ENCODE peak calls at places on chromosome 1, in four cellular contexts. D is tibial artery, Z is cardiac muscle cell, T is heart right ventricle. B is an unnamed sample.

GRCh38 chr1:34547043-34547674 is 207.7 kb upstream of the GJB5 start:
- DNase-seq in D (no peak), Z (peak; percentile 3), T (no peak), B (no peak)

GRCh38 chr1:218345673-218346390 is 696 bp downstream of the TGFB2 start:
- DNase-seq in T (peak; percentile 53), Z (peak; percentile 82), D (peak; percentile 85), B (no peak)

GRCh38 chr1:220544901-220545303 is 17.0 kb downstream of the MARK1 start:
- DNase-seq in D (no peak), T (no peak), Z (peak; percentile 11), B (no peak)

GRCh38 chr1:7680791-7681165 is 90.3 kb upstream of the VAMP3 start:
- DNase-seq in T (no peak), D (no peak), Z (no peak), B (no peak)

GRCh38 chr1:192066202-192066601 is 92.1 kb upstream of the RGS18 start:
- DNase-seq in T (no peak), Z (no peak), D (no peak), B (no peak)

GRCh38 chr1:92881391-92881790 is 49.6 kb downstream of the RPL5 start:
- DNase-seq in T (no peak), Z (no peak), D (no peak), B (no peak)

GRCh38 chr1:179141592-179142244 is 59.8 kb downstream of the TOR3A start:
- DNase-seq in D (no peak), Z (no peak), T (no peak), B (no peak)

GRCh38 chr1:41833519-41834000 is 85.2 kb downstream of the HIVEP3 start:
- DNase-seq in D (peak; percentile 11), T (no peak), Z (no peak), B (no peak)

GRCh38 chr1:115641762-115642167 is at the start of gene VANGL1:
- DNase-seq in T (peak; percentile 65), D (peak; percentile 84), Z (peak; percentile 70), B (peak; percentile 56)

GRCh38 chr1:115644109-115644508 is 2.3 kb downstream of the VANGL1 start:
- DNase-seq in Z (no peak), T (no peak), D (no peak), B (no peak)

GRCh38 chr1:115643636-115644035 is 1.9 kb downstream of the VANGL1 start:
- DNase-seq in D (no peak), Z (no peak), T (no peak), B (no peak)

GRCh38 chr1:115643219-115643618 is 1.4 kb downstream of the VANGL1 start:
- DNase-seq in D (no peak), Z (no peak), T (no peak), B (no peak)

GRCh38 chr1:115642168-115643072 is 650 bp downstream of the VANGL1 start:
- DNase-seq in Z (peak; percentile 75), D (peak; percentile 68), T (peak; percentile 38), B (peak; percentile 17)
- TF ChIP-seq CTCF in Z (peak; percentile 6), D (peak; percentile 5), T (no peak), B (no peak)

GRCh38 chr1:109466100-109466439 is 276 bp upstream of the SYPL2 start:
- DNase-seq in Z (no peak), T (no peak), D (no peak), B (no peak)
- H3K4me3 ChIP-seq in Z (peak overlapping the region; percentile 72), T (peak overlapping the region; percentile 72), D (peak overlapping the region; percentile 76), B (peak overlapping the region; percentile 50)

GRCh38 chr1:152018537-152018936 is 18.3 kb downstream of the S100A11 start:
- DNase-seq in D (no peak), Z (peak; percentile 46), T (no peak), B (no peak)

GRCh38 chr1:152015766-152016165 is 21.0 kb downstream of the S100A11 start:
- DNase-seq in T (no peak), D (no peak), Z (no peak), B (no peak)

GRCh38 chr1:152014943-152015342 is 21.3 kb upstream of the S100A10 start:
- DNase-seq in T (no peak), D (no peak), Z (no peak), B (no peak)

GRCh38 chr1:152009691-152010090 is 16.0 kb upstream of the S100A10 start:
- DNase-seq in Z (no peak), D (no peak), T (no peak), B (no peak)

GRCh38 chr1:152013664-152014237 is 20.1 kb upstream of the S100A10 start:
- DNase-seq in T (no peak), Z (peak; percentile 53), D (no peak), B (no peak)
- TF ChIP-seq CTCF in T (peak; percentile 49), Z (peak; percentile 83), D (peak; percentile 19), B (peak; percentile 48)

DNA sequence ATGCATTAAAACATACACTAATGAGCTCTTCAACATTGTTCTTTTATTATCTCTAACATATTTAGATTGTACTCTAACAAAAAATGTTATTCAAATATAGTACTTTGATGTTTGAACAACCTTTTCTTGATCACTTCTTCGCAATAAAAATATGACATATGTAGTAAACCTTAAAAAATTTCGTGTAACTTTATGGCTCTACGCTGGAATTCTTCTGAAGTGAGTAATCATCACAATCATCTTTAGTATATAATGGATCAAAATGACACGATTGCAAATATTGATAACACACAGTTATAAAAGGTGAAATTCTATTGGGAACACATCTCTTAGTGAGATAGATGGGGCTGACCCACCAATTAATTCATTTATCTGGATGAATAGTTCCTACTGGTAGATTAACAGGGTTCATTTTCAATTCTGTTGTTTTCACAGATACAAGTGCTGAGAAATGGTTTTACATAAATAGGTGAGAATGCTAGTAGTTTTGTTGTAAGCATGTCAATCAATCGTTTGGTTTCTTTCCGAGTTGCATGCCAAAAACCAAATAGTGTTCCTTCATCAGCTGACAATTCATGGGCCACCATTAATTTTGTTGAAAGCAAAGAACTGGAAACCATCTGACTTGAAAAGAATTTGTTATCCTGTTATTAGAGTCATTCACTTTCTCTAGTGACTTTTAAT is 1.5 kb upstream of the ZMPSTE24 start:
- DNase-seq in D (no peak), Z (no peak), T (no peak), B (no peak)
- H3K4me3 ChIP-seq in D (peak overlapping the region; percentile 96), Z (peak overlapping the region; percentile 62), T (peak overlapping the region; percentile 93), B (peak overlapping the region; percentile 94)

DNA sequence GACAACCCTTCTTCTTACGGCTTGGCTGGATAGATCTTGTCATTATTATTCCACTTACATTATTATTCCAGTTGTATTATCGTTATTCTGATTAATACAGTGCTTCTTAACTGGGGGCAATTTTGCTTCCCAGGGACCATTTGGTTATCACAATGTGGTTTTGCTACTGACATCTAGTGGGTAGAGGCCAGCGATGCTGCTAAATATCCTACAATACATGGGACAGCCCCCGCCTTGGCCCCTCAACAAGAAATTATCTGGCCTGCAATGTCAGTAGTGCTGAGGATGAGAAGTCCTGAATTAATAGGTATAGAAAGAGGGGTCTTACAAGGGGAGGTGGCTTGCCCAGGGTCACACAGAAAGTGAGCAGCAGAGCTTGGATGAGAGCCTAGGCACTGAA is 105.6 kb downstream of the PTPRU start:
- DNase-seq in Z (peak; percentile 18), D (peak; percentile 40), T (no peak), B (no peak)
- TF ChIP-seq CTCF in Z (peak; percentile 29), D (no peak), T (no peak), B (no peak)

DNA sequence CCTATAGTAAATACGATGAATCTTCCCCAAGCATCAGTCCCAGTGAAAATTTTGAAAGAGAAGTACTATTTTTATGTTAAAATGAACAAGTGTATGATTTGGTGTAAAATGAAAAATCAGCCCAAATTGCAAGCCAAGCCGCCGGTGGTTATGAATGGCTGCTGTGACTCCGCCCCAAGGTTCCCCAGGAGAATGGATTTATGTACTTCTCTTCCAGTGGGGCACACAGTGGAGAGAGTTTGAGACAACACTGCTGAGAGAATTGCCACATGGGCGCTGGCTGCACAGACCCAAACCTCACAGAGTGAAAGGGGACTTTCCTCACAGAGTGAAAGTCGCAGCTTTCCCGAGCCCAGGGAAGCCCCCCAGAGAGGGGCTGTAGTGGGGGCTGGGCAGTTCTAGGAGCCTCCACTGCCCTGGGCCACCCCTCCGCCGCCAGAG is 24.0 kb downstream of the CDK18 start:
- DNase-seq in T (no peak), Z (no peak), D (no peak), B (no peak)
- H3K4me3 ChIP-seq in T (no peak overlapping the region), Z (no peak overlapping the region), D (no peak overlapping the region), B (peak overlapping the region; percentile 48)

GRCh38 chr1:61077676-61078521 is 4.5 kb upstream of the NFIA start:
- DNase-seq in Z (peak; percentile 99), T (peak; percentile 97), D (peak; percentile 94), B (peak; percentile 87)
- TF ChIP-seq CTCF in Z (no peak), T (no peak), D (no peak), B (no peak)

GRCh38 chr1:234632225-234632624 is 22.2 kb upstream of the IRF2BP2 start:
- DNase-seq in T (no peak), D (no peak), Z (no peak), B (no peak)
- H3K4me3 ChIP-seq in T (no peak overlapping the region), D (no peak overlapping the region), Z (no peak overlapping the region), B (no peak overlapping the region)

GRCh38 chr1:9442986-9443385 is 96.3 kb upstream of the SLC25A33 start:
- DNase-seq in Z (no peak), T (no peak), D (no peak), B (no peak)

GRCh38 chr1:9440763-9441194 is 98.5 kb upstream of the SLC25A33 start:
- DNase-seq in T (peak; percentile 72), D (peak; percentile 84), Z (no peak), B (no peak)

GRCh38 chr1:9444532-9444931 is 94.7 kb upstream of the SLC25A33 start:
- DNase-seq in Z (no peak), T (no peak), D (no peak), B (no peak)

GRCh38 chr1:9442266-9442846 is 96.9 kb upstream of the SLC25A33 start:
- DNase-seq in D (no peak), Z (no peak), T (no peak), B (no peak)

DNA sequence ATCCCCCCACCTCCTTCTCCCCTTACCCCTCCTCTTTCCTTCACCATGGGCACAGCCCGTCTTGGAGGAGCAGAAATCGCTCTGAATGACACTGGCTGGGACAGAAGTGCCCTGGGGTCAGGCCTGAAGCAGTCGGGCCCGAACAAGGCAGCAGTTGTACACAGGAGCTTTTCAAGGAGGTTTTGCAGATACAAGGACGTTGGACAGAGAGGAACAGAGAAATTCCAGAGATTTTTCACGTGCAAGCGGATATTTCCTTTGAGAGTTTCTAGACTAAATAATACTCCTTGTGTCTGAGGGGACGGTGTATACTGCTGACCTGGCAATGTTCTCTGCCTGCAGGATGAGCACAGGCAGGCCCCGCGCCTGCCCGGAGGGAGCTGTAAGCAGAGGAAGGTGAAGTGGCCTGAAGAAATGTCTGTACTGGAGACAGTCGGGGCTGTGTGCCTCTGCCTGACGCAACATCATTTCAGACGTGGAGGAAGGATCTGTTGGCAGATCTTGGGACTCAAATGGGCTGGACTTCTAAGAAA is 95.3 kb upstream of the SLC25A33 start:
- DNase-seq in D (peak; percentile 58), Z (peak; percentile 27), T (no peak), B (no peak)
- TF ChIP-seq CTCF in D (no peak), Z (no peak), T (no peak), B (no peak)

B was measured in dorsolateral prefrontal cortex.